ENCODE peak calls at places on chromosomes 12 and 14, in six cellular contexts. S is stimulated activated CD4-positive, alpha-beta T cell treated with anti-CD3 and anti-CD28 coated beads, Interleukin-15, amount 100 ng/mL, for 1 hour; D is HS-5; Q is GM13977; T is stromal cell of bone marrow; W is M059J. G is an unnamed sample.

GRCh38 chr12:1840981-1841425 is 20.6 kb downstream of the LRTM2 start:
- DNase-seq in D (no peak), Q (no peak), T (no peak), W (no peak), S (no peak), G (no peak)

GRCh38 chr12:3604750-3605638 is 114.0 kb downstream of the PRMT8 start:
- DNase-seq in S (no peak), W (peak), T (no peak), Q (no peak), D (no peak), G (no peak)

GRCh38 chr14:101400815-101401214 is 160.5 kb upstream of the DIO3 start:
- DNase-seq in S (no peak), Q (no peak), D (no peak), T (peak), W (no peak), G (no peak)

GRCh38 chr14:72801381-72801812 is 92.5 kb downstream of the DPF3 start:
- DNase-seq in T (peak), W (peak), S (no peak), D (peak), Q (no peak), G (peak)

GRCh38 chr12:31011746-31012567 is 61.7 kb upstream of the DDX11 start:
- DNase-seq in Q (no peak), T (no peak), S (no peak), W (no peak), D (no peak), G (no peak)

GRCh38 chr12:3677609-3678008 is 75.3 kb downstream of the CRACR2A start:
- DNase-seq in T (no peak), D (no peak), W (no peak), Q (no peak), S (no peak), G (no peak)

GRCh38 chr12:6267007-6267721 is 43.3 kb upstream of the PLEKHG6 start:
- DNase-seq in D (no peak), Q (no peak), T (no peak), S (no peak), W (peak), G (peak)

GRCh38 chr12:122124370-122124769 is 45.8 kb downstream of the MLXIP start:
- DNase-seq in W (no peak), S (no peak), D (no peak), T (no peak), Q (no peak), G (no peak)

GRCh38 chr14:56100556-56100955 is 17.7 kb upstream of the PELI2 start:
- DNase-seq in T (no peak), D (no peak), W (no peak), S (no peak), Q (no peak), G (no peak)

GRCh38 chr14:58331111-58331510 is 32.8 kb downstream of the ARID4A start:
- DNase-seq in D (peak), S (peak), W (peak), Q (peak), T (peak), G (peak)

GRCh38 chr12:100154472-100155247 is 12.0 kb upstream of the BLTP3B start:
- DNase-seq in D (no peak), Q (peak), W (peak), T (no peak), S (peak), G (peak)

GRCh38 chr12:4307593-4308333 is 13.2 kb upstream of the TIGAR start:
- DNase-seq in Q (peak), T (peak), W (peak), S (no peak), D (no peak), G (peak)

GRCh38 chr12:122850695-122851350 is 15.6 kb downstream of the HIP1R start:
- DNase-seq in W (peak), S (no peak), D (no peak), Q (no peak), T (no peak), G (no peak)

GRCh38 chr12:18932715-18933114 is 194.8 kb downstream of the CAPZA3 start:
- DNase-seq in W (no peak), D (no peak), Q (no peak), T (peak), S (no peak), G (peak)

GRCh38 chr14:77498120-77498979 is at the start of gene ISM2:
- DNase-seq in W (peak), Q (peak), D (no peak), S (no peak), T (no peak), G (no peak)

GRCh38 chr14:50763386-50764007 is 67.5 kb downstream of the NIN start:
- DNase-seq in Q (no peak), W (peak), T (peak), D (no peak), S (no peak), G (peak)

GRCh38 chr14:104297313-104297704 is 158.9 kb downstream of the KIF26A start:
- DNase-seq in D (no peak), S (no peak), Q (no peak), T (no peak), W (no peak), G (no peak)

GRCh38 chr14:39268393-39268792 is 34.7 kb downstream of the MIA2 start:
- DNase-seq in T (no peak), W (peak), D (no peak), Q (no peak), S (no peak), G (no peak)

G was measured in HCEC 1CT.